ENCODE peak calls at places on chromosome 6, in four cellular contexts. One of them, this sample, is unnamed.
A peak's percentile ranks its signal among the peaks of the same experiment; 100 is the strongest.

GRCh38 chr6:79089552-79090404 is 11.7 kb upstream of the PHIP start:
- DNase-seq in SJCRH30: no peak
- DNase-seq in Panc1: no peak
- DNase-seq in uterus: no peak
- DNase-seq in this sample: no peak

GRCh38 chr6:53691252-53691651 is 25.7 kb upstream of the KLHL31 start:
- DNase-seq in SJCRH30: no peak
- DNase-seq in uterus: no peak
- DNase-seq in Panc1: no peak
- DNase-seq in this sample: no peak

GRCh38 chr6:35473075-35473848 is 5.1 kb downstream of the RPL10A start:
- DNase-seq in SJCRH30: no peak
- DNase-seq in Panc1: no peak
- DNase-seq in uterus: no peak
- DNase-seq in this sample: peak; percentile 67

GRCh38 chr6:25560851-25561250 is 91.2 kb upstream of the SCGN start:
- DNase-seq in SJCRH30: no peak
- DNase-seq in Panc1: no peak
- DNase-seq in uterus: no peak
- DNase-seq in this sample: no peak

GRCh38 chr6:44672086-44672485 is 284.6 kb downstream of the CDC5L start:
- DNase-seq in Panc1: no peak
- DNase-seq in SJCRH30: peak; percentile 80
- DNase-seq in uterus: no peak
- DNase-seq in this sample: no peak

GRCh38 chr6:109794201-109794926 is 103.3 kb downstream of the FIG4 start:
- DNase-seq in SJCRH30: no peak
- DNase-seq in Panc1: peak; percentile 22
- DNase-seq in uterus: no peak
- DNase-seq in this sample: no peak

GRCh38 chr6:134282816-134283215 is 35.1 kb downstream of the SGK1 start:
- DNase-seq in SJCRH30: no peak
- DNase-seq in Panc1: no peak
- DNase-seq in uterus: no peak
- DNase-seq in this sample: no peak

GRCh38 chr6:131825946-131826345 is 18.1 kb downstream of the ENPP1 start:
- DNase-seq in uterus: no peak
- DNase-seq in Panc1: no peak
- DNase-seq in SJCRH30: no peak
- DNase-seq in this sample: no peak

GRCh38 chr6:13044390-13044789 is 283.9 kb downstream of the TBC1D7 start:
- DNase-seq in SJCRH30: peak; percentile 12
- DNase-seq in Panc1: no peak
- DNase-seq in uterus: no peak
- DNase-seq in this sample: no peak

GRCh38 chr6:107957165-107957908 is 671 bp downstream of the SEC63 start:
- DNase-seq in uterus: peak; percentile 32
- DNase-seq in Panc1: no peak
- DNase-seq in SJCRH30: peak; percentile 89
- DNase-seq in this sample: peak; percentile 22

GRCh38 chr6:33566182-33567084 is 13.6 kb downstream of the BAK1 start:
- DNase-seq in uterus: no peak
- DNase-seq in Panc1: no peak
- DNase-seq in SJCRH30: no peak
- DNase-seq in this sample: no peak

GRCh38 chr6:1577146-1577680 is 32.5 kb upstream of the FOXC1 start:
- DNase-seq in uterus: no peak
- DNase-seq in SJCRH30: no peak
- DNase-seq in Panc1: no peak
- DNase-seq in this sample: no peak

GRCh38 chr6:79630883-79631799 is at the start of gene SH3BGRL2:
- DNase-seq in Panc1: no peak
- DNase-seq in SJCRH30: peak; percentile 84
- DNase-seq in uterus: peak; percentile 73
- DNase-seq in this sample: peak; percentile 90

GRCh38 chr6:21138359-21139094 is 455.0 kb upstream of the SOX4 start:
- DNase-seq in Panc1: no peak
- DNase-seq in SJCRH30: no peak
- DNase-seq in uterus: peak; percentile 31
- DNase-seq in this sample: peak; percentile 94

GRCh38 chr6:127971945-127972391 is 71.1 kb upstream of the THEMIS start:
- DNase-seq in SJCRH30: peak; percentile 13
- DNase-seq in uterus: no peak
- DNase-seq in Panc1: peak; percentile 69
- DNase-seq in this sample: no peak

GRCh38 chr6:169162249-169162967 is 91.2 kb downstream of the THBS2 start:
- DNase-seq in SJCRH30: no peak
- DNase-seq in uterus: no peak
- DNase-seq in Panc1: no peak
- DNase-seq in this sample: no peak

GRCh38 chr6:163964778-163965177 is 550.3 kb downstream of the QKI start:
- DNase-seq in uterus: no peak
- DNase-seq in SJCRH30: no peak
- DNase-seq in Panc1: no peak
- DNase-seq in this sample: no peak

GRCh38 chr6:33147807-33148666 is 44.2 kb downstream of the COL11A2 start:
- DNase-seq in SJCRH30: peak; percentile 58
- DNase-seq in Panc1: no peak
- DNase-seq in uterus: no peak
- DNase-seq in this sample: peak; percentile 55

GRCh38 chr6:73079611-73079955 is 145.7 kb downstream of the KHDC1L start:
- DNase-seq in uterus: no peak
- DNase-seq in Panc1: peak; percentile 80
- DNase-seq in SJCRH30: no peak
- DNase-seq in this sample: no peak

GRCh38 chr6:133286765-133287164 is 45.6 kb downstream of the EYA4 start:
- DNase-seq in uterus: no peak
- DNase-seq in Panc1: no peak
- DNase-seq in SJCRH30: peak; percentile 51
- DNase-seq in this sample: no peak

GRCh38 chr6:150140236-150140969 is 2.4 kb upstream of the PPP1R14C start:
- DNase-seq in uterus: no peak
- DNase-seq in Panc1: no peak
- DNase-seq in SJCRH30: no peak
- DNase-seq in this sample: no peak
- H3K4me3 ChIP-seq in uterus: no peak overlapping the region
- H3K4me3 ChIP-seq in Panc1: no peak overlapping the region
- H3K4me3 ChIP-seq in SJCRH30: no peak overlapping the region
- H3K4me3 ChIP-seq in this sample: no peak overlapping the region

GRCh38 chr6:47195251-47195650 is 114.5 kb downstream of the TNFRSF21 start:
- DNase-seq in uterus: no peak
- DNase-seq in SJCRH30: peak; percentile 96
- DNase-seq in Panc1: no peak
- DNase-seq in this sample: no peak
- H3K27ac ChIP-seq in uterus: no peak overlapping the region
- H3K27ac ChIP-seq in SJCRH30: peak overlapping the region; percentile 53
- H3K27ac ChIP-seq in Panc1: no peak overlapping the region
- H3K27ac ChIP-seq in this sample: no peak overlapping the region

GRCh38 chr6:31569861-31570536 is 2.1 kb upstream of the LTA start:
- DNase-seq in Panc1: no peak
- DNase-seq in uterus: no peak
- DNase-seq in SJCRH30: no peak
- DNase-seq in this sample: no peak
- H3K4me3 ChIP-seq in Panc1: no peak overlapping the region
- H3K4me3 ChIP-seq in uterus: no peak overlapping the region
- H3K4me3 ChIP-seq in SJCRH30: no peak overlapping the region
- H3K4me3 ChIP-seq in this sample: no peak overlapping the region

GRCh38 chr6:39806277-39806676 is 14.1 kb downstream of the DAAM2 start:
- DNase-seq in uterus: no peak
- DNase-seq in Panc1: no peak
- DNase-seq in SJCRH30: no peak
- DNase-seq in this sample: no peak
- H3K27ac ChIP-seq in uterus: no peak overlapping the region
- H3K27ac ChIP-seq in Panc1: no peak overlapping the region
- H3K27ac ChIP-seq in SJCRH30: no peak overlapping the region
- H3K27ac ChIP-seq in this sample: no peak overlapping the region

GRCh38 chr6:41239467-41240159 is 11.5 kb downstream of the TREML4 start:
- DNase-seq in uterus: no peak
- DNase-seq in Panc1: no peak
- DNase-seq in SJCRH30: peak; percentile 76
- DNase-seq in this sample: no peak
- H3K4me3 ChIP-seq in uterus: no peak overlapping the region
- H3K4me3 ChIP-seq in Panc1: no peak overlapping the region
- H3K4me3 ChIP-seq in SJCRH30: peak overlapping the region; percentile 37
- H3K4me3 ChIP-seq in this sample: no peak overlapping the region

GRCh38 chr6:36605102-36605501 is 10.9 kb downstream of the SRSF3 start:
- DNase-seq in SJCRH30: no peak
- DNase-seq in uterus: no peak
- DNase-seq in Panc1: no peak
- DNase-seq in this sample: no peak

GRCh38 chr6:36607782-36608386 is 13.7 kb downstream of the SRSF3 start:
- DNase-seq in SJCRH30: no peak
- DNase-seq in uterus: no peak
- DNase-seq in Panc1: no peak
- DNase-seq in this sample: peak; percentile 86

GRCh38 chr6:36603222-36604089 is 9.3 kb downstream of the SRSF3 start:
- DNase-seq in Panc1: no peak
- DNase-seq in SJCRH30: no peak
- DNase-seq in uterus: no peak
- DNase-seq in this sample: no peak

GRCh38 chr6:36605560-36606391 is 11.6 kb downstream of the SRSF3 start:
- DNase-seq in uterus: no peak
- DNase-seq in SJCRH30: no peak
- DNase-seq in Panc1: no peak
- DNase-seq in this sample: no peak

GRCh38 chr6:36604090-36605060 is 10.2 kb downstream of the SRSF3 start:
- DNase-seq in SJCRH30: no peak
- DNase-seq in Panc1: no peak
- DNase-seq in uterus: no peak
- DNase-seq in this sample: no peak
- H3K27ac ChIP-seq in SJCRH30: no peak overlapping the region
- H3K27ac ChIP-seq in Panc1: no peak overlapping the region
- H3K27ac ChIP-seq in uterus: no peak overlapping the region
- H3K27ac ChIP-seq in this sample: no peak overlapping the region

GRCh38 chr6:394641-395289 is 3.2 kb downstream of the IRF4 start:
- DNase-seq in SJCRH30: no peak
- DNase-seq in uterus: no peak
- DNase-seq in Panc1: no peak
- DNase-seq in this sample: no peak

GRCh38 chr6:391559-392440 is at the start of gene IRF4:
- DNase-seq in SJCRH30: no peak
- DNase-seq in uterus: no peak
- DNase-seq in Panc1: no peak
- DNase-seq in this sample: no peak

GRCh38 chr6:390914-391558 is 516 bp upstream of the IRF4 start:
- DNase-seq in Panc1: no peak
- DNase-seq in uterus: no peak
- DNase-seq in SJCRH30: no peak
- DNase-seq in this sample: no peak

GRCh38 chr6:393391-394221 is 2.1 kb downstream of the IRF4 start:
- DNase-seq in Panc1: no peak
- DNase-seq in SJCRH30: no peak
- DNase-seq in uterus: no peak
- DNase-seq in this sample: no peak

DNA sequence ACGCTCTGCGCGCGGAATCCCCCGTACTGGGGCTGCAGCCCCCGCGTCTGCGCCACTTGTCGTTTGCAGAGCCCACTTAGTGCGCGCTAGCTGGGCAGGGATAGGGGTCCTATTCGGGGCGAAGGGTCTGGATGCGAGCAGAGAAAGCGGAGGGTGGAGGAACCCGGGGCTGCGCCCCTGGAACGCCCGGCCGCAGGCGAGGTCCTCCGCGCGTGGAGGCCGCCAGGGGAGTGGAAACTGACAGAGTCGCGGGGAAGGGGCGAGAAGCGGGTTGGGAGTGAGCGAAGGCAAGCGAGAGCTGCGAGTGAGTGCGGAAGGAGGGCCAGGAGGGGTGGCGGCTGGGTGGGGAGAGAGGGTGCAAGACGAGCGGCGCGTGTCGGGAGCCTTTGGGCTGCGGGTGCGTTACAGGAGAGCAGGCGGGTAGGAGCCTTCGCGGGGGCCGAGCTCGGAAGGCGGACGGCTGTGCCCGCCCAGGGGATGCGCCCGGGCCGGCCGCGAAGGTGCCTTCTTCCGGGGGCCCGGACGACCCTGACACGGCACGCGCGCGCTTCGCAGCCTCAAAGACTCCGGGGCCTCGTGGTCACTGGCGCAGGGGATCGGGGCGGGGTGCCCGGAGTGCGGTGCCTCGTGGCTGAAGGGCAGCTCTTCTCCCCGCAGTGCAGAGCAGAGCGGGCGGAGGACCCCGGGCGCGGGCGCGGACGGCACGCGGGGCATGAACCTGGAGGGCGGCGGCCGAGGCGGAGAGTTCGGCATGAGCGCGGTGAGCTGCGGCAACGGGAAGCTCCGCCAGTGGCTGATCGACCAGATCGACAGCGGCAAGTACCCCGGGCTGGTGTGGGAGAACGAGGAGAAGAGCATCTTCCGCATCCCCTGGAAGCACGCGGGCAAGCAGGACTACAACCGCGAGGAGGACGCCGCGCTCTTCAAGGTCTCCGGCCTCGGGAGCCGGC is 1.2 kb downstream of the IRF4 start:
- DNase-seq in uterus: no peak
- DNase-seq in SJCRH30: no peak
- DNase-seq in Panc1: no peak
- DNase-seq in this sample: peak; percentile 44
- H3K4me3 ChIP-seq in uterus: no peak overlapping the region
- H3K4me3 ChIP-seq in SJCRH30: no peak overlapping the region
- H3K4me3 ChIP-seq in Panc1: no peak overlapping the region
- H3K4me3 ChIP-seq in this sample: peak overlapping the region; percentile 34

DNA sequence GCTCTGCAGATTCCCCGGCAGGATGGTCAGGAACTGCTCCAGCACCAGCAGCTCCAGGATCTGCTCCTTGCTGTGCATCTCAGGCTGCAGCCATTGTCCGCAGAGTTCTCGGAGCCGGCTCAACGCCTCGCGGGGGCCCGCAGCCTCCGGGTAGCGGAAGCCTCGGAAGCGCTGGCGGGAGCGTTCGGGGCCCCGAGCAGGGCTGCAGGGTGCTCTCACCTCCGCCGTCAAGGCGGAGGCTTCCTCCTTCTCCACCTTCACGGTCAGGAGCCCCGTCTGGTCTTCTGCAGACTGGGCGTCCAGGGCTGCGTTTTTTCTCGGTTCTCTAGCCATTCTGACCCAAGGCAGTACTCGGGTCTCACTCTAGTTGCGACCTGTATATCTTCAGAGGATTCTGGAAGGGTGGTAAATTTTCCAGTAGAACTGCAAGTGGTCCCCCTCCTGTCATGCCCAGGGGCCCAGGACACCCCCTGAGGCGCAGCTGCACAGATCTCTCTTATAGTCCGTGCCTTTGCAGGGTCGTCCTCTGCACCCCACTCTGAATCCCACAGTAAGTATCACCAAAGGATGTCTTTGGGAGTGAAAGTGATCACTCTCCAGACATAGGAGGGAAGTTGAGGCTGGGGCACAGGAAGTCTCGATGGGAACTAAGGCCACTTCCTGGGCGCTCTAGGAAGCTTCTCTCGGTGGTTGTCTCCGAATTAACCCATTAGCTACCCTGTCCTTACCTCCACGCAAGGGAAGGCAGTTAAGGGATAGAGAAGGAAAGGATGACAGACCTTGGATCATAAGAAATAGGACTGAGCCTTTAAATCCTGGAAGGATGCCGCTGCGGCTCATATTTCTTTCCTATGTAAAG is at the start of gene ZKSCAN4:
- DNase-seq in SJCRH30: peak; percentile 95
- DNase-seq in Panc1: peak; percentile 81
- DNase-seq in uterus: peak; percentile 81
- DNase-seq in this sample: peak; percentile 98
- H3K27ac ChIP-seq in SJCRH30: no peak within 1 kb of the TSS
- H3K27ac ChIP-seq in Panc1: peak within 1 kb of the TSS; percentile 93
- H3K27ac ChIP-seq in uterus: peak within 1 kb of the TSS; percentile 62
- H3K27ac ChIP-seq in this sample: peak within 1 kb of the TSS; percentile 33